ENCODE peak calls at places on chromosomes 16 and 17, in six cellular contexts. One of them, this sample, is unnamed.

GRCh38 chr17:57326348-57326747 is 70.0 kb downstream of the MSI2 start:
- DNase-seq in HCT116: no peak
- DNase-seq in GM12878: no peak
- DNase-seq in HepG2: no peak
- DNase-seq in H1: no peak
- DNase-seq in K562: no peak
- DNase-seq in this sample: no peak

GRCh38 chr16:51409001-51409675 is 258.1 kb upstream of the SALL1 start:
- DNase-seq in HCT116: no peak
- DNase-seq in GM12878: no peak
- DNase-seq in HepG2: no peak
- DNase-seq in H1: no peak
- DNase-seq in K562: no peak
- DNase-seq in this sample: no peak

GRCh38 chr17:50957600-50958575 is 91.7 kb upstream of the TOB1 start:
- DNase-seq in HCT116: no peak
- DNase-seq in GM12878: no peak
- DNase-seq in HepG2: no peak
- DNase-seq in H1: no peak
- DNase-seq in K562: no peak
- DNase-seq in this sample: no peak

GRCh38 chr17:37787055-37787720 is 42.3 kb upstream of the HNF1B start:
- DNase-seq in HCT116: no peak
- DNase-seq in GM12878: no peak
- DNase-seq in HepG2: peak
- DNase-seq in H1: no peak
- DNase-seq in K562: no peak
- DNase-seq in this sample: no peak

GRCh38 chr16:28292731-28293588 is 635 bp downstream of the SBK1 start:
- DNase-seq in HCT116: no peak
- DNase-seq in GM12878: no peak
- DNase-seq in HepG2: no peak
- DNase-seq in H1: no peak
- DNase-seq in K562: no peak
- DNase-seq in this sample: peak

GRCh38 chr17:70144260-70144846 is 25.0 kb upstream of the KCNJ2 start:
- DNase-seq in HCT116: peak
- DNase-seq in GM12878: no peak
- DNase-seq in HepG2: peak
- DNase-seq in H1: no peak
- DNase-seq in K562: no peak
- DNase-seq in this sample: no peak

GRCh38 chr17:63601439-63602371 is 1.0 kb downstream of the TACO1 start:
- DNase-seq in HCT116: no peak
- DNase-seq in GM12878: no peak
- DNase-seq in HepG2: peak
- DNase-seq in H1: no peak
- DNase-seq in K562: peak
- DNase-seq in this sample: no peak

GRCh38 chr17:16100737-16101400 is 101.2 kb downstream of the TTC19 start:
- DNase-seq in HCT116: no peak
- DNase-seq in GM12878: no peak
- DNase-seq in HepG2: no peak
- DNase-seq in H1: no peak
- DNase-seq in K562: no peak
- DNase-seq in this sample: no peak

GRCh38 chr16:3101018-3101840 is 2.1 kb upstream of the ZSCAN10 start:
- DNase-seq in HCT116: no peak
- DNase-seq in GM12878: no peak
- DNase-seq in HepG2: peak
- DNase-seq in H1: no peak
- DNase-seq in K562: peak
- DNase-seq in this sample: peak

GRCh38 chr17:40417258-40417608 is 463 bp downstream of the TOP2A start:
- DNase-seq in HCT116: no peak
- DNase-seq in GM12878: no peak
- DNase-seq in HepG2: peak
- DNase-seq in H1: no peak
- DNase-seq in K562: peak
- DNase-seq in this sample: no peak

GRCh38 chr16:68760671-68761275 is 23.7 kb downstream of the CDH1 start:
- DNase-seq in HCT116: no peak
- DNase-seq in GM12878: peak
- DNase-seq in HepG2: peak
- DNase-seq in H1: no peak
- DNase-seq in K562: peak
- DNase-seq in this sample: no peak

GRCh38 chr16:35197656-35198055 is 1738.2 kb downstream of the TP53TG3F start:
- DNase-seq in HCT116: no peak
- DNase-seq in GM12878: no peak
- DNase-seq in HepG2: no peak
- DNase-seq in H1: no peak
- DNase-seq in K562: no peak
- DNase-seq in this sample: no peak

DNA sequence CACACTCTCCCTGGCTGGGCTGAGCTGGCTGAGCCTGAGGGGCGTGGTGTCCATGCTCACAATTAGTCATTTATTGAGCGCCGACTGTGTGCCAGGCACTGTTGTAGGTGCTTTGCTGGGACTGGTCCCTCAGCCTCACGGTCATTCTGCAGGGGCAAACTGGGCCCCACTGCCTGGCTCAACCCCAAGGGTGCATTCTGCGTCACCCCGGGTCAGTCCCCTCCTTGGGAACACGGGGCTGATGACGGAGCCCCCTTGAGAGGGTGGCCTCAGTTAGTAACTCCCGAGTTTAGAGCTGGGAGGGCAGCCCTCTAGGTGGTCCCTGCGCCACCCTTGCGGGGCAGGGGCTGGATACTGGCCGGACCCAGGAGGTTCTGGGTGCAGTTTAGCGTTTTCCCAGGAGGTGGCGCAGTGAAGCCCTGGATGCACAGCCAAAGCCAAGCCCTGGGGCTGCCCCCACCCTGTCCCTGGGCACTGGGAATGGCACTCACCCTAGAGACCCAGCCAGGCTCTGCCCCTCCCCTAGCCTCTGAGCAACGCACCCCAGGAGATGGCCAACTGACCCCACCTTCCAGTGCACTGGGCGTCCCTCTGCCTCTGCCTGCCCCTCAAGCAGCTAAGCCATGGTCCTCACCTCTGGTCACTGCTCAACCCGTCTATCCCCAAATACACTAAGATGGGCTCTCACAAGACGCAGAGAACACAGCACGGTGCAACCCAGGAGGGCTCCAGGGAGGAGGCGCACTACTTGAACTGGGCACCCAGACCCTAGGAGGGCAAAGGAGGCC is 243.2 kb upstream of the GSE1 start:
- DNase-seq in HCT116: no peak
- DNase-seq in GM12878: no peak
- DNase-seq in HepG2: peak
- DNase-seq in H1: no peak
- DNase-seq in K562: peak
- DNase-seq in this sample: peak
- TF ChIP-seq ATF3 in HCT116: no peak
- TF ChIP-seq ATF3 in GM12878: no peak
- TF ChIP-seq ATF3 in HepG2: no peak
- TF ChIP-seq ATF3 in H1: no peak
- TF ChIP-seq ATF3 in K562: no peak
- TF ChIP-seq ATF3 in this sample: no peak

GRCh38 chr16:31455601-31456314 is 3.5 kb upstream of the ARMC5 start:
- DNase-seq in HCT116: no peak
- DNase-seq in GM12878: no peak
- DNase-seq in HepG2: no peak
- DNase-seq in H1: no peak
- DNase-seq in K562: peak
- DNase-seq in this sample: peak
- TF ChIP-seq ATF3 in HCT116: no peak
- TF ChIP-seq ATF3 in GM12878: no peak
- TF ChIP-seq ATF3 in HepG2: no peak
- TF ChIP-seq ATF3 in H1: no peak
- TF ChIP-seq ATF3 in K562: no peak
- TF ChIP-seq ATF3 in this sample: no peak

DNA sequence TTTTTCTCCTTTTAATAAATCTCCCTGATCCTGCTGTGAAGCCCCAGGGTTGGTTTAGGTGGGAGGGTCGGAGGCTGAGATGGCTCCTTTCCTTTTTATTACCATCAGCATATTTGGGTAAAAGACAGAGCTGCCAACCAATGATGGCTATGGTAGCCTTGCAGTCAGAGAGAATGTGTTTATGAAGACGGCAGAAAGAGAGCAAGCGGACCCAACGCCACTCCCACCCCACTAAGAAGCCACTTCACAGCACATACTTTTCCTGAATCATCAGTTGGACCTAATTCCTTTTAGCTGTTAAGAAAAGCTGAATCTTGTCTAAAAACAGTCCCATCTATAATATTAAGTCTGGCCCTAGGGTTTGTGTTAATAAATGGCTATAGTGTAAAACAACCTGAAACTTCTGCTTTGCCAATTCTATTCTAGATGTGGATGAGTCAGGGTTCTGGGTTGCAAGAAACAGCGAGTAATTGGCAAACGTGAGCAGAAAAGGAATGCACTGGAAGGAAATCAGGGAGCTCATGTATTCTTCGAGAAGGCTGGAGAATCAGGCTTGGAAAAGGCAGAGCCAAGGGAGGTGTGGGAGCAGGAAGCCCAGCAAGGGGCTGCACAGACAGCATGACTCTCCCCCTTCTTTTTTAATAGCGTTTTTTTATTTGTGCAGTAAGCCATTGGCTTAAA is 34.0 kb upstream of the PRKCA start:
- DNase-seq in HCT116: no peak
- DNase-seq in GM12878: no peak
- DNase-seq in HepG2: no peak
- DNase-seq in H1: no peak
- DNase-seq in K562: no peak
- DNase-seq in this sample: no peak
- TF ChIP-seq ATF3 in HCT116: no peak
- TF ChIP-seq ATF3 in GM12878: no peak
- TF ChIP-seq ATF3 in HepG2: no peak
- TF ChIP-seq ATF3 in H1: no peak
- TF ChIP-seq ATF3 in K562: no peak
- TF ChIP-seq ATF3 in this sample: no peak

DNA sequence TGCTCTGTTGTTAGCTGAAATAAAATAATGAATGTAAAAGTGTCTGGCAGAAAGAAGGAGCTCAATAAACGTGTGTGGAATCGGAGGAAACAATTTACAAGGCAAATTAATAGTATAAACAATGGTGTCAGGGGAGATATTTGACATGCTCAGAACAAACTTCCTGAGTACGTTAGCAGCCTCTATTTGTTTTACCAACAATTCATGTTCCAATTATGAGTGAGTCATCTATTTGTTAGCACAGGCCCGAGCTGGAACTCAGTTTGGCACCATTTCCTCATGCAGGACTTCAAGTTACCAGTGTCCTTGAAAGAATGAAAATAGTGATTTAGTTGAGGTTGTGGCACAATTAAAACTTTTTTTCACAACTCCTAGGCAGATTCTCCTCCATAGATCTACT is 9.1 kb downstream of the ASIC2 start:
- DNase-seq in HCT116: no peak
- DNase-seq in GM12878: no peak
- DNase-seq in HepG2: peak
- DNase-seq in H1: no peak
- DNase-seq in K562: no peak
- DNase-seq in this sample: no peak
- TF ChIP-seq ATF3 in HCT116: no peak
- TF ChIP-seq ATF3 in GM12878: no peak
- TF ChIP-seq ATF3 in HepG2: peak
- TF ChIP-seq ATF3 in H1: no peak
- TF ChIP-seq ATF3 in K562: no peak
- TF ChIP-seq ATF3 in this sample: no peak

GRCh38 chr16:85481738-85482137 is 131.4 kb upstream of the GSE1 start:
- DNase-seq in HCT116: no peak
- DNase-seq in GM12878: no peak
- DNase-seq in HepG2: no peak
- DNase-seq in H1: no peak
- DNase-seq in K562: no peak
- DNase-seq in this sample: no peak

GRCh38 chr16:85481206-85481605 is 131.9 kb upstream of the GSE1 start:
- DNase-seq in HCT116: no peak
- DNase-seq in GM12878: no peak
- DNase-seq in HepG2: no peak
- DNase-seq in H1: no peak
- DNase-seq in K562: no peak
- DNase-seq in this sample: no peak

GRCh38 chr16:85477801-85478363 is 135.2 kb upstream of the GSE1 start:
- DNase-seq in HCT116: no peak
- DNase-seq in GM12878: no peak
- DNase-seq in HepG2: no peak
- DNase-seq in H1: no peak
- DNase-seq in K562: no peak
- DNase-seq in this sample: no peak

GRCh38 chr16:85480727-85481101 is 132.4 kb upstream of the GSE1 start:
- DNase-seq in HCT116: no peak
- DNase-seq in GM12878: no peak
- DNase-seq in HepG2: no peak
- DNase-seq in H1: no peak
- DNase-seq in K562: no peak
- DNase-seq in this sample: no peak

GRCh38 chr16:85479972-85480726 is 133.0 kb upstream of the GSE1 start:
- DNase-seq in HCT116: no peak
- DNase-seq in GM12878: no peak
- DNase-seq in HepG2: no peak
- DNase-seq in H1: no peak
- DNase-seq in K562: no peak
- DNase-seq in this sample: peak
- TF ChIP-seq ATF3 in HCT116: no peak
- TF ChIP-seq ATF3 in GM12878: no peak
- TF ChIP-seq ATF3 in HepG2: no peak
- TF ChIP-seq ATF3 in H1: no peak
- TF ChIP-seq ATF3 in K562: no peak
- TF ChIP-seq ATF3 in this sample: no peak

GRCh38 chr16:78177218-78177617 is 77.8 kb downstream of the WWOX start:
- DNase-seq in HCT116: no peak
- DNase-seq in GM12878: no peak
- DNase-seq in HepG2: no peak
- DNase-seq in H1: no peak
- DNase-seq in K562: no peak
- DNase-seq in this sample: no peak
- TF ChIP-seq ATF3 in HCT116: no peak
- TF ChIP-seq ATF3 in GM12878: no peak
- TF ChIP-seq ATF3 in HepG2: no peak
- TF ChIP-seq ATF3 in H1: no peak
- TF ChIP-seq ATF3 in K562: no peak
- TF ChIP-seq ATF3 in this sample: no peak

This sample was measured in WTC11.